ENCODE peak calls at places on chromosomes 7 and 10, in nine cellular contexts. P is HT-29; A is Right ventricle myocardium superior; M is CD4-positive, alpha-beta T cell; V is cardiac muscle cell; Q is NCI-H2081; Y is bronchial epithelial cell; F is stimulated activated CD4-positive, alpha-beta T cell treated with anti-CD3 and anti-CD28 coated beads, Interleukin-2, amount 100 ng/mL, for 48 hours; T is AG20443. L is an unnamed sample.

GRCh38 chr10:69838853-69839252 is 37.1 kb downstream of the COL13A1 start:
- DNase-seq in P (no peak), A (no peak), M (no peak), V (peak; percentile 83), Q (no peak), Y (no peak), F (no peak), T (peak; percentile 66), L (peak; percentile 17)

GRCh38 chr7:100476903-100477870 is 1.8 kb downstream of the TSC22D4 start:
- DNase-seq in P (no peak), A (no peak), M (peak; percentile 47), V (no peak), Q (no peak), Y (no peak), F (peak; percentile 42), T (peak; percentile 58), L (no peak)

GRCh38 chr7:32273297-32273696 is 203.1 kb upstream of the PDE1C start:
- DNase-seq in P (no peak), A (no peak), M (no peak), V (no peak), Q (no peak), Y (no peak), F (no peak), T (no peak), L (no peak)

GRCh38 chr10:81838950-81839349 is 36.0 kb upstream of the NRG3 start:
- DNase-seq in P (peak; percentile 29), A (no peak), M (no peak), V (peak; percentile 0), Q (no peak), Y (no peak), F (no peak), T (no peak), L (peak; percentile 8)

GRCh38 chr7:107768263-107768662 is 24.3 kb downstream of the CBLL1 start:
- DNase-seq in P (no peak), A (no peak), M (no peak), V (no peak), Q (no peak), Y (peak; percentile 58), F (no peak), T (no peak), L (peak; percentile 25)

GRCh38 chr10:76717141-76717540 is 920.5 kb downstream of the KCNMA1 start:
- DNase-seq in P (no peak), A (no peak), M (no peak), V (peak; percentile 74), Q (no peak), Y (peak; percentile 94), F (no peak), T (peak; percentile 14), L (peak; percentile 69)

GRCh38 chr7:97351488-97351887 is 234.0 kb downstream of the SDHAF3 start:
- DNase-seq in P (no peak), A (no peak), M (no peak), V (no peak), Q (no peak), Y (no peak), F (no peak), T (no peak), L (no peak)

GRCh38 chr10:43078986-43079273 is 2.1 kb downstream of the RET start:
- DNase-seq in P (peak; percentile 42), A (peak; percentile 72), M (no peak), V (no peak), Q (no peak), Y (peak; percentile 9), F (no peak), T (peak; percentile 49), L (no peak)

GRCh38 chr7:132418840-132419239 is 157.4 kb downstream of the PLXNA4 start:
- DNase-seq in P (no peak), A (no peak), M (no peak), V (no peak), Q (no peak), Y (no peak), F (no peak), T (no peak), L (no peak)

GRCh38 chr10:34292178-34292565 is 522.9 kb downstream of the PARD3 start:
- DNase-seq in P (no peak), A (no peak), M (no peak), V (peak; percentile 50), Q (no peak), Y (no peak), F (no peak), T (no peak), L (no peak)

L was measured in MCF 10A.